ENCODE peak calls at places on chromosome 17, in eight cellular contexts. Q is H1, Y is transverse colon, A is prostate gland, W is GM23338, X is SK-N-SH, D is spleen, K is breast epithelium. M is an unnamed sample.

GRCh38 chr17:28940675-28941074 is 10.6 kb downstream of the PHF12 start:
- DNase-seq in Q (no peak), Y (no peak), A (peak; percentile 19), W (no peak), X (no peak), D (no peak), K (no peak), M (no peak)

GRCh38 chr17:73784015-73784603 is 139.9 kb upstream of the SDK2 start:
- DNase-seq in Q (no peak), Y (no peak), A (no peak), W (no peak), X (no peak), D (no peak), K (peak; percentile 40), M (no peak)

GRCh38 chr17:16991349-16992009 is 19.6 kb upstream of the TNFRSF13B start:
- DNase-seq in Q (peak; percentile 50), Y (peak; percentile 90), A (peak; percentile 79), W (peak; percentile 94), X (peak; percentile 91), D (peak; percentile 96), K (peak; percentile 81), M (no peak)

GRCh38 chr17:81871387-81872120 is 417 bp upstream of the ARHGDIA start:
- DNase-seq in Q (no peak), Y (peak; percentile 96), A (peak; percentile 90), W (peak; percentile 89), X (peak; percentile 100), D (peak; percentile 97), K (peak; percentile 96), M (peak; percentile 90)

GRCh38 chr17:51351090-51351489 is 90.7 kb downstream of the UTP18 start:
- DNase-seq in Q (no peak), Y (no peak), A (no peak), W (no peak), X (no peak), D (no peak), K (no peak), M (no peak)

GRCh38 chr17:17886253-17886652 is 49.5 kb upstream of the SREBF1 start:
- DNase-seq in Q (no peak), Y (peak; percentile 41), A (no peak), W (no peak), X (no peak), D (no peak), K (no peak), M (no peak)

GRCh38 chr17:77427471-77427991 is 286.8 kb downstream of the SEC14L1 start:
- DNase-seq in Q (no peak), Y (peak; percentile 66), A (no peak), W (no peak), X (peak; percentile 52), D (no peak), K (no peak), M (no peak)

GRCh38 chr17:65417406-65418221 is 143.8 kb downstream of the AXIN2 start:
- DNase-seq in Q (no peak), Y (no peak), A (no peak), W (no peak), X (no peak), D (no peak), K (no peak), M (no peak)

GRCh38 chr17:148757-149156 is 11.4 kb downstream of the SCGB1C2 start:
- DNase-seq in Q (no peak), Y (no peak), A (no peak), W (no peak), X (no peak), D (peak; percentile 25), K (peak; percentile 20), M (no peak)

GRCh38 chr17:43690624-43691316 is 29.0 kb upstream of the MEOX1 start:
- DNase-seq in Q (no peak), Y (no peak), A (no peak), W (no peak), X (no peak), D (no peak), K (no peak), M (no peak)

GRCh38 chr17:75034236-75034908 is 12.4 kb downstream of the ATP5PD start:
- DNase-seq in Q (peak; percentile 87), Y (peak; percentile 88), A (peak; percentile 79), W (peak; percentile 92), X (peak; percentile 81), D (peak; percentile 93), K (peak; percentile 89), M (no peak)

GRCh38 chr17:77191266-77191665 is 50.5 kb downstream of the SEC14L1 start:
- DNase-seq in Q (no peak), Y (no peak), A (no peak), W (no peak), X (no peak), D (no peak), K (no peak), M (no peak)

GRCh38 chr17:4506180-4506814 is 7.6 kb downstream of the SPNS2 start:
- DNase-seq in Q (no peak), Y (no peak), A (no peak), W (no peak), X (no peak), D (no peak), K (no peak), M (no peak)

GRCh38 chr17:43015579-43015978 is 6.6 kb downstream of the VAT1 start:
- DNase-seq in Q (no peak), Y (no peak), A (no peak), W (no peak), X (no peak), D (peak; percentile 85), K (no peak), M (no peak)

GRCh38 chr17:33459078-33459940 is 166.2 kb upstream of the ASIC2 start:
- DNase-seq in Q (no peak), Y (no peak), A (no peak), W (peak; percentile 35), X (no peak), D (no peak), K (no peak), M (no peak)

GRCh38 chr17:49022391-49022941 is 25.3 kb downstream of the IGF2BP1 start:
- DNase-seq in Q (peak; percentile 92), Y (no peak), A (no peak), W (peak; percentile 98), X (no peak), D (no peak), K (no peak), M (no peak)

GRCh38 chr17:52134641-52135040 is 23.9 kb downstream of the CA10 start:
- DNase-seq in Q (no peak), Y (no peak), A (no peak), W (no peak), X (no peak), D (no peak), K (no peak), M (no peak)

GRCh38 chr17:4509402-4509801 is 10.7 kb downstream of the SPNS2 start:
- DNase-seq in Q (no peak), Y (no peak), A (no peak), W (no peak), X (no peak), D (peak; percentile 85), K (no peak), M (no peak)

GRCh38 chr17:9902116-9902515 is 3.0 kb downstream of the RCVRN start:
- DNase-seq in Q (no peak), Y (no peak), A (no peak), W (no peak), X (no peak), D (peak; percentile 33), K (no peak), M (no peak)

GRCh38 chr17:75813081-75814020 is 28.7 kb downstream of the UNK start:
- DNase-seq in Q (no peak), Y (no peak), A (no peak), W (no peak), X (peak; percentile 16), D (peak; percentile 66), K (peak; percentile 31), M (no peak)

GRCh38 chr17:17382901-17383300 is 79.7 kb downstream of the NT5M start:
- DNase-seq in Q (no peak), Y (no peak), A (no peak), W (no peak), X (no peak), D (no peak), K (no peak), M (no peak)

GRCh38 chr17:53765609-53766008 is 57.1 kb upstream of the KIF2B start:
- DNase-seq in Q (no peak), Y (no peak), A (no peak), W (no peak), X (no peak), D (no peak), K (no peak), M (no peak)

GRCh38 chr17:62033317-62033716 is 31.8 kb downstream of the MED13 start:
- DNase-seq in Q (no peak), Y (no peak), A (no peak), W (no peak), X (no peak), D (no peak), K (no peak), M (no peak)

GRCh38 chr17:58002558-58002957 is 4.5 kb downstream of the SRSF1 start:
- DNase-seq in Q (no peak), Y (no peak), A (no peak), W (no peak), X (no peak), D (no peak), K (no peak), M (no peak)
- TF ChIP-seq POLR2AphosphoS5 in Q (peak; percentile 63), Y (no peak), A (no peak), W (no peak), X (no peak), D (no peak), K (no peak), M (no peak)

GRCh38 chr17:15026088-15026487 is 239.0 kb downstream of the PMP22 start:
- DNase-seq in Q (no peak), Y (no peak), A (no peak), W (no peak), X (no peak), D (no peak), K (no peak), M (no peak)
- H3K4me1 ChIP-seq in Q (no peaks in the 10 kb centered on the region), Y (no peaks in the 10 kb centered on the region), A (no peaks in the 10 kb centered on the region), W (peaks cover 3% of the 10 kb centered on the region), X (no peaks in the 10 kb centered on the region), D (no peaks in the 10 kb centered on the region), K (no peaks in the 10 kb centered on the region), M (no peaks in the 10 kb centered on the region)

DNA sequence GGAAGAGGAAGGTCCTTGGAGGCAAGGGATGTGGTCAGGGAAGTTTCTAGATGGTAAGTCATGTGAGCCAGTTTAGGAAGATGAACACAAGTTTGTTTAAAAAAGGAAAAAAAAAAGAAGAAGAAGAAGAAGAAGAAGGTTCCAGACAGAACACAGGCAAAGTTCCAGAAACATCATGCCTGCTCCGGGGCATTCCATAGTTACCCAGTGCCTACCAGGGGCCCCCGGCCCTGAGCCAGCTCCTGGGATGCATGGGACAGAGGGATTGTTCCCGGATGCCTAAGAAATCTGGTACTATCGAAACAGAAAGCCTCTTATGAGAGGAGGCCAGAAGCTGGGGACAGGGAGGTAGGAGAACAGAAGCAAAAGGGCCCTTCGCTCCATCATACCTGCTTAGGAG is 21.3 kb downstream of the CACNG4 start:
- DNase-seq in Q (no peak), Y (no peak), A (no peak), W (no peak), X (no peak), D (no peak), K (no peak), M (no peak)
- TF ChIP-seq POLR2AphosphoS5 in Q (no peak), Y (no peak), A (no peak), W (no peak), X (no peak), D (no peak), K (no peak), M (no peak)

DNA sequence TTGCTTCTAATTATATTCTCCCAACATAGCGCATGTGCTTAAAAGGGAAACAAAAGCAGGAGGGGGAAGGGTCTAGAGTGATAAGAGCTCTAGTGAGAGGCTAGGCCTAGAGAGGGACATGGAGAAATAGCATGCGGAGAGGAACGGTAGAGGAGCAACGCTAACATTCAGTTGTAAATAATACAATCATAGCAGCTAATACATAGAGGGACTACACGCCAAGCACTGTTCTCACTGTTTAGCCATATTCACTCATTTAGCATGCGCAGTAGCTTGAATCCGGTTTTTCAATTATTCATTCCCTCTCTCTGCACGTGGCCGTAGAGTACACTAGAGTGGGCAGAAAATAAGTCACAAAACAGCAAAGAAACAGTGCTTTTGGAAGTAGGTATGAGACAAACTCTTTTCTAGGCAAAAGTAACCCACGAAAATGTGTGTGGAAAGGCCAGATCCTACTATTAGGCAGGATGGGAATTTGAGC is 1.7 kb upstream of the ALOX12 start:
- DNase-seq in Q (no peak), Y (no peak), A (no peak), W (no peak), X (no peak), D (no peak), K (no peak), M (no peak)
- H3K4me1 ChIP-seq in Q (peaks cover 2% of the 10 kb centered on the region), Y (peaks cover 11% of the 10 kb centered on the region), A (no peaks in the 10 kb centered on the region), W (no peaks in the 10 kb centered on the region), X (peaks cover 3% of the 10 kb centered on the region), D (no peaks in the 10 kb centered on the region), K (no peaks in the 10 kb centered on the region), M (peaks cover 23% of the 10 kb centered on the region)